ENCODE peak calls at places on chromosome 21, in six cellular contexts. A is CD8-positive, alpha-beta T cell; C is mucosa of descending colon; S is neural progenitor cell; J is uterus; Q is endothelial cell of umbilical vein. D is an unnamed sample.
A peak's percentile ranks its signal among the peaks of the same experiment; 100 is the strongest.

GRCh38 chr21:37565530-37566223 is 199.1 kb downstream of the DYRK1A start:
- DNase-seq in A (no peak), S (no peak), Q (no peak), C (no peak), J (no peak), D (no peak)

GRCh38 chr21:43266534-43266933 is 97.7 kb downstream of the CRYAA start:
- DNase-seq in C (no peak), J (no peak), Q (no peak), S (no peak), A (no peak), D (no peak)

GRCh38 chr21:31873275-31873695 is 465 bp downstream of the HUNK start:
- DNase-seq in A (no peak), J (no peak), C (peak; percentile 51), Q (no peak), S (peak; percentile 66), D (no peak)

GRCh38 chr21:20424943-20425342 is 573.3 kb upstream of the NCAM2 start:
- DNase-seq in A (no peak), C (no peak), S (no peak), Q (no peak), J (no peak), D (no peak)

GRCh38 chr21:34305605-34306235 is 58.1 kb upstream of the KCNE2 start:
- DNase-seq in C (no peak), A (no peak), Q (no peak), S (no peak), J (no peak), D (no peak)

GRCh38 chr21:36917487-36918158 is 48.8 kb downstream of the HLCS start:
- DNase-seq in A (no peak), Q (peak; percentile 54), S (peak; percentile 71), C (peak; percentile 29), J (no peak), D (no peak)

GRCh38 chr21:31875424-31876097 is 2.7 kb downstream of the HUNK start:
- DNase-seq in Q (no peak), C (no peak), A (no peak), S (no peak), J (no peak), D (no peak)

GRCh38 chr21:20997633-20998455 is at the start of gene NCAM2:
- DNase-seq in A (peak; percentile 76), J (peak; percentile 46), Q (peak; percentile 4), C (peak; percentile 68), S (peak; percentile 95), D (no peak)

GRCh38 chr21:41836166-41837015 is 42.8 kb downstream of the PRDM15 start:
- DNase-seq in J (no peak), S (no peak), C (no peak), A (no peak), Q (no peak), D (no peak)

GRCh38 chr21:31667639-31668038 is 8.1 kb downstream of the SOD1 start:
- DNase-seq in C (no peak), J (no peak), Q (no peak), A (no peak), S (no peak), D (no peak)

DNA sequence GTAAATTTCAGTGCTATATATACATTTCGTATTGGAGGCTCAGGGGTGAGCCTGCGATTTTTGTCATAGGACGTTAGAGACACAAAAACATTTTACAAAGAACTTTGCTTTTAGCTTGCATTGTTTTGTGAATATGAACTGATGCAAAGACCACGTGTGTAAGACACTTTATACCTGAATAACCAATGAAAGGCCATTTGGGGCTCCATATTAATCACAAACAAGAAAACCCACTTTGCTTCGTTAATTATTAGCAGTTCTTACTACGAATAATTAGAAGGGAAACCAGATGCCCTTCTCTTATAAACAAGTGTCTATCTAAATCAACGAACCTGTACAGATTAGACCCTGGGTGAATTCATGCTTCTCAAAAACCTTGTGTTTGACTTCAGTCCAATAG is 1.1 kb downstream of the CYYR1 start:
- DNase-seq in A (no peak), J (no peak), S (no peak), Q (peak; percentile 67), C (no peak), D (no peak)
- H3K4me3 ChIP-seq in A (no peak overlapping the region), J (peak overlapping the region; percentile 28), S (peak overlapping the region; percentile 79), Q (peak overlapping the region; percentile 83), C (no peak overlapping the region), D (no peak overlapping the region)

DNA sequence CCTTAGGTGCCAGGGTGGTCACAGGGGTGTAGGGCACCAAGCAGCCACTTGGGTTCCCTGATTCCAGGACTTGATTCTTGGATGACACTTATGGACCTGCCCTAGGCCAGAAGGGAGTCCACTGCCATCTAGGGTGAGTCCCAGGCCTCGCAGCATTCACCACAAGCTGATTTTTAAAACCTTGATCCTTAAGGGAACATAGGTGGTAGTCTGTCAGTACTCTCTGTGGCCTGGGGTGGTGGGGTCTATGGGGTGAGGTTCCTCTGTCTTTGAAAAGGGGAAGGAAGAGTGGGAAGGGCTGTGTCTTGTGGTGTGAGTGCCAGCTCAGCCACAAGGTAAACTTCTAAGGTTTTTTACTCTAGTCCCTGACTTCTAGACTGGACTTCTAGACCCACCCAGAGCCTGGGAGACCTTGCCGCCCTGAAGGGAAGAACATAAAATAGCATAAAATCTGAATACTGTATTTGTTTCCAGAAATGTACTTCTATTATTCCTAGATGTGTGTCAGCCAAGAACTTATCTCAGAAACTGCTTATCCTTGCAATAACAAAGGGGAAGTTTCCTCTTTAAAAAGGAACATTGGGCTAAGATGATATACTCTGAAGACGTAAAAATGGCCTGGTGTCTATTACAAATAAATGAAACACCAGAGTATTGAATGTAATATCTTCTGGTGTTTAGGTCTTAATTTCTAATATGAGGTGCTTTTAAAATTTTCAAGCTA is 757.3 kb downstream of the LTN1 start:
- DNase-seq in S (no peak), J (no peak), A (no peak), C (peak; percentile 9), Q (peak; percentile 12), D (no peak)
- TF ChIP-seq CTCF in S (peak; percentile 9), J (no peak), A (no peak), C (no peak), Q (no peak), D (no peak)

GRCh38 chr21:26946744-26947446 is 20.0 kb downstream of the ADAMTS5 start:
- DNase-seq in Q (no peak), C (no peak), A (no peak), S (no peak), J (no peak), D (no peak)
- H3K4me3 ChIP-seq in Q (no peak overlapping the region), C (no peak overlapping the region), A (no peak overlapping the region), S (no peak overlapping the region), J (no peak overlapping the region), D (no peak overlapping the region)

GRCh38 chr21:39726133-39726532 is 18.9 kb upstream of the IGSF5 start:
- DNase-seq in A (no peak), Q (no peak), S (no peak), C (no peak), J (no peak), D (no peak)

GRCh38 chr21:39724944-39725343 is 20.0 kb upstream of the IGSF5 start:
- DNase-seq in Q (no peak), S (no peak), C (no peak), A (no peak), J (no peak), D (no peak)

GRCh38 chr21:39721885-39722284 is 23.1 kb upstream of the IGSF5 start:
- DNase-seq in C (peak; percentile 66), J (no peak), Q (no peak), S (no peak), A (no peak), D (no peak)

GRCh38 chr21:39715804-39716397 is 29.1 kb upstream of the IGSF5 start:
- DNase-seq in S (peak; percentile 72), Q (peak; percentile 36), A (peak; percentile 49), J (peak; percentile 22), C (peak; percentile 82), D (no peak)

GRCh38 chr21:39720126-39720778 is 24.7 kb upstream of the IGSF5 start:
- DNase-seq in J (no peak), A (no peak), C (no peak), Q (no peak), S (no peak), D (no peak)
- TF ChIP-seq CTCF in J (no peak), A (no peak), C (no peak), Q (no peak), S (no peak), D (no peak)